ENCODE peak calls at places on chromosome 21, in five cellular contexts. H is CD4-positive, CD25-positive, alpha-beta regulatory T cell; K is retina; X is left cardiac atrium; T is prostate gland. A is an unnamed sample.

GRCh38 chr21:37557261-37557950 is 190.8 kb downstream of the DYRK1A start:
- DNase-seq in H (no peak), K (no peak), X (no peak), T (no peak), A (no peak)

GRCh38 chr21:45420061-45420521 is 15.1 kb downstream of the COL18A1 start:
- DNase-seq in H (no peak), K (no peak), X (peak; percentile 45), T (peak; percentile 46), A (no peak)

GRCh38 chr21:26795866-26796329 is 49.3 kb downstream of the ADAMTS1 start:
- DNase-seq in H (no peak), K (peak; percentile 66), X (peak; percentile 70), T (peak; percentile 14), A (no peak)

GRCh38 chr21:29549614-29550013 is 250.9 kb downstream of the BACH1 start:
- DNase-seq in H (no peak), K (no peak), X (no peak), T (no peak), A (no peak)

GRCh38 chr21:27168084-27168483 is 201.2 kb upstream of the ADAMTS5 start:
- DNase-seq in H (no peak), K (no peak), X (no peak), T (no peak), A (no peak)

GRCh38 chr21:36165356-36165755 is 8.7 kb downstream of the DOP1B start:
- DNase-seq in H (no peak), K (no peak), X (no peak), T (no peak), A (no peak)

GRCh38 chr21:32083175-32083574 is 195.7 kb downstream of the MIS18A start:
- DNase-seq in H (no peak), K (no peak), X (no peak), T (no peak), A (no peak)

GRCh38 chr21:15444118-15444960 is 285.4 kb upstream of the USP25 start:
- DNase-seq in H (no peak), K (no peak), X (no peak), T (no peak), A (no peak)

GRCh38 chr21:44801468-44802395 is at the start of gene UBE2G2:
- DNase-seq in H (peak; percentile 78), K (peak; percentile 94), X (peak; percentile 85), T (peak; percentile 59), A (peak; percentile 90)

GRCh38 chr21:44930543-44930981 is 9.3 kb upstream of the SLX9 start:
- DNase-seq in H (peak; percentile 42), K (no peak), X (peak; percentile 59), T (no peak), A (peak; percentile 60)

GRCh38 chr21:35547946-35548774 is 499.1 kb upstream of the RUNX1 start:
- DNase-seq in H (no peak), K (no peak), X (no peak), T (no peak), A (no peak)

GRCh38 chr21:29568020-29568419 is 269.3 kb downstream of the BACH1 start:
- DNase-seq in H (no peak), K (no peak), X (no peak), T (no peak), A (no peak)